ENCODE peak calls at places on chromosomes 6 and 20, in four cellular contexts. J is A549, Y is GM12878, O is K562. U is an unnamed sample.

GRCh38 chr6:2231438-2231837 is 14.0 kb downstream of the GMDS start:
- DNase-seq in Y (no peak), J (no peak), O (no peak), U (no peak)

GRCh38 chr6:36793913-36794703 is 45.1 kb downstream of the CPNE5 start:
- DNase-seq in J (no peak), Y (no peak), O (no peak), U (no peak)

GRCh38 chr6:79005024-79005423 is 73.0 kb downstream of the PHIP start:
- DNase-seq in O (no peak), J (no peak), Y (no peak), U (no peak)

GRCh38 chr6:34834789-34835518 is 43.1 kb downstream of the BLTP3A start:
- DNase-seq in O (no peak), Y (no peak), J (no peak), U (no peak)

GRCh38 chr20:9214676-9215075 is 145.8 kb downstream of the PLCB4 start:
- DNase-seq in Y (no peak), J (no peak), O (no peak), U (no peak)

GRCh38 chr6:168563656-168564055 is 122.7 kb downstream of the SMOC2 start:
- DNase-seq in Y (no peak), J (no peak), O (no peak), U (no peak)

GRCh38 chr20:14055127-14055742 is 59.9 kb downstream of the MACROD2 start:
- DNase-seq in J (peak), Y (no peak), O (peak), U (peak)

GRCh38 chr6:34414999-34415858 is 10.6 kb downstream of the RPS10 start:
- DNase-seq in J (no peak), Y (no peak), O (peak), U (peak)

GRCh38 chr6:132797975-132798819 is at the start of gene SLC18B1:
- DNase-seq in O (peak), J (no peak), Y (no peak), U (peak)

GRCh38 chr6:154507209-154507898 is 3.1 kb downstream of the CNKSR3 start:
- DNase-seq in J (no peak), O (no peak), Y (no peak), U (peak)

GRCh38 chr20:56328861-56329260 is 29.9 kb upstream of the FAM210B start:
- DNase-seq in J (no peak), O (no peak), Y (no peak), U (peak)

GRCh38 chr20:55205684-55206083 is 730.3 kb downstream of the DOK5 start:
- DNase-seq in Y (no peak), J (no peak), O (no peak), U (no peak)

GRCh38 chr6:10465633-10466499 is 51.0 kb upstream of the TFAP2A start:
- DNase-seq in O (peak), Y (no peak), J (peak), U (peak)

GRCh38 chr6:35876902-35877301 is 44.0 kb downstream of the SRPK1 start:
- DNase-seq in O (no peak), Y (no peak), J (no peak), U (no peak)

GRCh38 chr6:44539701-44540100 is 152.2 kb downstream of the CDC5L start:
- DNase-seq in Y (no peak), O (no peak), J (no peak), U (no peak)

GRCh38 chr6:37168163-37168758 is 1.7 kb upstream of the PIM1 start:
- DNase-seq in O (no peak), Y (no peak), J (no peak), U (no peak)

GRCh38 chr6:151661509-151661908 is 146.0 kb upstream of the ESR1 start:
- DNase-seq in Y (no peak), O (no peak), J (no peak), U (no peak)

GRCh38 chr6:56526860-56527544 is 115.7 kb downstream of the DST start:
- DNase-seq in J (no peak), Y (no peak), O (no peak), U (no peak)

GRCh38 chr6:89597988-89598387 is 40.6 kb downstream of the LYRM2 start:
- DNase-seq in J (peak), Y (no peak), O (no peak), U (peak)

GRCh38 chr6:120173250-120173649 is 823.7 kb upstream of the MAN1A1 start:
- DNase-seq in O (no peak), J (no peak), Y (no peak), U (no peak)

GRCh38 chr6:30325150-30325872 is 1.4 kb upstream of the TRIM39 start:
- DNase-seq in J (peak), O (no peak), Y (peak), U (peak)

GRCh38 chr6:107030151-107030550 is 2.2 kb downstream of the MTRES1 start:
- DNase-seq in O (no peak), Y (no peak), J (no peak), U (no peak)

GRCh38 chr20:63968928-63969760 is 586 bp downstream of the ZNF512B start:
- DNase-seq in J (no peak), O (peak), Y (no peak), U (peak)

GRCh38 chr6:112337209-112337638 is 9.9 kb upstream of the RFPL4B start:
- DNase-seq in J (peak), O (no peak), Y (no peak), U (peak)

GRCh38 chr20:63498950-63499332 is at the start of gene EEF1A2:
- DNase-seq in Y (no peak), O (peak), J (peak), U (no peak)

GRCh38 chr20:48827880-48828733 is at the start of gene PREX1:
- DNase-seq in O (peak), J (peak), Y (no peak), U (no peak)

GRCh38 chr20:90651-91050 is 3.2 kb downstream of the DEFB125 start:
- DNase-seq in J (no peak), O (no peak), Y (no peak), U (no peak)
- TF ChIP-seq CHD4 in J (no peak), O (no peak), Y (no peak), U (no peak)

DNA sequence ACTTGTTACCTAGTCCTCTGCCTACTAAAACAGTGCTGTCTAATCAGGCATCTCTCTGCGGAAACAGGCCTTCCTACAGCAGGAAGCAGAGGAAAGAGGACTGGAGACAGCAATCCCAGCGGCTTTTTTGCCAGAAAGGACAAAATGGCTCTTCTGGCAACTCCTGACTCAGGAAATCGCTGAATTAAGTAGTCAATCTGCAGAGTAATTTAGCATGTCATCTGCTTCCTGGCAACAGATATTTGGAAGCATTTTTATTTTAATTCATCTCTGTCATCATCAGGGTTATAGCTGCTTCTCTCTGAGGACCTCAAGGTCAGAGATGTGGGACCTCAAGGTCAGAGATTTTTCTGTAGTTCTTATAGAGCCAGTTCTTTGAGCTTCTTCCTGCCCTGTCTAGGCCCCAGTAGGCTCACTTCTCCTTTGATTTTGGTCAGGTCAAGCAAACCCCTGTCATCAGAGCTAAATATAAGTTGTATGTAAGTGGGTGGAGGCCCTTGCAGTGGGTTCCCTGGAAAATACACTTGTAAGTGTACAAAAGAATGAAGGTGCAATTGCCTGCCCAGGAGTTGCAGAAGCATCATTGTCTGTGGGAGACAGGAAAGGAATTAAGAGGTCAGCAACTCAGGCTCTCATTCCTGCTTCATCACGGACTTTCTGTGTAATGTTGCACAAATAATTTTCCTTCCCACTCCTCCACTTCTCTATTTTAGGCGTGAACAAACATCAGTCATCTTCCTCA is 229.4 kb downstream of the ALDH8A1 start:
- DNase-seq in Y (no peak), O (no peak), J (no peak), U (no peak)
- TF ChIP-seq CHD4 in Y (no peak), O (no peak), J (no peak), U (no peak)

DNA sequence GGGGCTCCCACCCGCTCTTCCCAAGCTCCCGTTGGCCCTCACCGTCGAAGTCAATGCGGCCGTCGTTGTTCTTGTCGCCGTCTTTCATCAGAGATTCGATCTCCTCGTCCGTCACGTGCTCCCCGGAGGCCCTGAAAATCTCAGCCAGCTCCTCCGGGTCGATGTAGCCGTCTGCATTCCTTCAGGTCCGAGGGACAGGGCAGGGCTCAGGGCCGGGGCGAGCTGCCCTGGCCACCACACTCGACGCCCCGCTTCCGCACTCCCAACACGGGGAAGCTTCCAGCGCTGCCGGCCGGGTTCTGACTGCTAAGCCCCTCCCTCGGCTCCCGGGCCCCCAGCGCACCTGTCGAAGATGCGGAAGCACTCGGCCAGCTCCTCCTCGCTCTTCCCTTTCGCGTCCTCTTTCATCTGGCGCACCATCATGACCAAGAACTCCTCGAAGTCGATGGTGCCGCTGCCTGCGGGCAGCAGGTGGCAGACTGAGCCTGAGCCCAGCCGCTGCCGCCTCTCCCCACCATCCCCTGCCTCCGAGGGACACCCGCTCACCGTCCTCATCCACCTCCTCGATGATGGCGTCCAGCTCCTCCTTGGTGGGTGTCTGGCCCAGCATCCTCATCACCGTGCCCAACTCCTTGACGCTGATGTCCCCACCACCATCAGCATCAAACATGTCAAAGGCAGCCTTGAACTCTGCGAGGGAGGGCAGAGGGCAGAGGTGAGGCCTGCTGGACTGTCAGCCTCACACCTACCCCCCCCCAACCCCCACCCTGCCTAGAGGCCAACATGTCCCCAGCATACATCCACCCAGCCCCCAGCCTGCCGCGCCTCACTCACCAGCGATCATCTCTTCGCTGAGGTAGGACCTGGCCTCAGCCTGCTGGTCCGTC is 2.9 kb downstream of the TNNC2 start:
- DNase-seq in J (no peak), Y (no peak), O (no peak), U (peak)
- TF ChIP-seq CHD4 in J (no peak), Y (no peak), O (no peak), U (no peak)

DNA sequence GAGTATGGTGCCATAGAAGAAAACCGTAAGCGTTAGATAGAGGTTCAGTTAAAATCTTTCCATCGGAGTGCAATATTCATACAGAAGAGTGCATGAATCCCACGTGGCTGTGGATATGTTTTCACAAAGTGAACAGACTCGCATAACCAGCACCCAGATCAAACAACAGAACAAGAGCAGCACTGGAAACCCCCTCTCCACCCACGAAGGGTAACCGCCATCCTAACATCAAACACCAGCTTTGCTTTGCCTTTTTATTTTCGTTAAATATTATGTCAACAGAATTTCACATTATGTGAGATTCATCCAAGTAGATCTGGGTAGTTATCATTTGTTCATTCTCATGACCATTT is 4.7 kb downstream of the GTSF1L start:
- DNase-seq in J (no peak), Y (no peak), O (no peak), U (no peak)
- TF ChIP-seq CHD4 in J (no peak), Y (no peak), O (no peak), U (no peak)

DNA sequence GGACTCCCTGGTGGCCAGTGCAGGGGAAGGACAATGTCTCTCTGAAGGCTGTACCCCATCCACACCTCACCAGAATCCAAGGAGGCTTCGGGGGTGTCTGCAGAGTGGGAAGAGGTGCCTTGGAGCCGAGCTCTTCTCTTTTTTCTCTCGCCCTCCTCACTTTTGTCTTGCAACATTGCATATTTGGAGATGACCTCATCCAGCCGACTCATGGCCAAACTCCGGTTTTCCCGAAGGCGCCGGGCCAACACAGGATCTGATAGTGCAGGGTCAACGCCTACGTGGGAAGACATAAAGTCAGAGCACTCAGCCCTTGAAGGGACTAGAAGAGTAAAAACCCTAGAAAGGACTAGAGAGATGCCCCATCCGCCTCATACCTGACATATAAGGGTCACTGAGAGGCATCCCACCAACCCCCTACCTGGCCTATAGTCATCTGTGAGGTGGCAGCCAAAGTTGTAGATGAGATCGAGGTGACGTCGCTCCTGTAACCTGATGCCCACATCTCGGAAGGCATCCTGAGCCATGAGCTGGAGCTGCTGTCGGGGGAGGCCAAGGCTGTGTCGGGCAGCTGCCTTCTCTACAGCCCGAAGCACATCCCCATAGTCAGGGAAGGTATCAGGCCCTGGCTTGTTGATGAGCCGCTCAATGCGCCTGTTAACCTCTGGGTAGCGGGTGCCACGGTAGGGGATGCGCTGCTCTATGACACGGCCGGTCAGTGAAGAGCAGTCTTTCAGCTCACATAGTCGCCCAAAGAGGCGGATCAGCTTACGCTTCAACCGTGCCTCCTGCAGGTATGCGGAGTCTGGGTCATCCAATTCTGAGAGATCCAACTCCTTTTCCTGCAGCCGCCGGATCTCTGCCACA is 3.0 kb upstream of the ZBTB22 start:
- DNase-seq in J (no peak), Y (no peak), O (no peak), U (no peak)
- TF ChIP-seq CHD4 in J (no peak), Y (no peak), O (no peak), U (no peak)

DNA sequence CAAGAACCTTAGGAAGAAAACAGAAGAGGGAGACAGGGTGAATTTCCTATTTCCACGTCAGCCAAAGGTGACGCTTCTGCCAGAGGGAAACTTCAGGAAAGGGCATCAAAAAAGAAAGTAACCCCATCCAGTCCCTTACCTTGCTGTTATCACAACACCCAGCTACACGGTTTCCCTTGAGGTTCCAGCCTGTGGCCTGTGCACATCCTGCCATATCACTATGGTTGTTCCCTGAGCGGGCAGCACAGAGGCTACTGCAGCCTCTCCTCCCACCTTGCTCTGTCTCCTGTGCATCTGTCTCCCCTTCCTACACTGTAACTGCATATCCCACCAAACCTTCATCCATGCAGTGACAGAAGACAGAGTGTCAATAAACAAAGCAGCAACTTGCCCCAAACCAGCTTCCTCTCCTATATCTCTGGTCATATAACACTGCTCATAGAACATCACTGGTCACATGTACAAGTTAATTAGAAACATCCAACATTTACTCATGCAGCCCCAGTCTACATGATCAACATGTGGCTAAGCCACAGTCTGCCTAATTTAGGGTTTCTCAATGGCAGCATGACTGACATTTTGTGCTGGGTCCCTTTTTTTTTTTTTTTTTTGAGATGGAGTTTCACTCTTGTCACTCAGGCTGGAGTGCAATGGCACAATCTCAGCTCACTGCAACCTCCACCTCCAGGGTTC is 54.7 kb downstream of the GFOD1 start:
- DNase-seq in J (no peak), Y (peak), O (no peak), U (no peak)
- TF ChIP-seq CHD4 in J (no peak), Y (no peak), O (no peak), U (no peak)

DNA sequence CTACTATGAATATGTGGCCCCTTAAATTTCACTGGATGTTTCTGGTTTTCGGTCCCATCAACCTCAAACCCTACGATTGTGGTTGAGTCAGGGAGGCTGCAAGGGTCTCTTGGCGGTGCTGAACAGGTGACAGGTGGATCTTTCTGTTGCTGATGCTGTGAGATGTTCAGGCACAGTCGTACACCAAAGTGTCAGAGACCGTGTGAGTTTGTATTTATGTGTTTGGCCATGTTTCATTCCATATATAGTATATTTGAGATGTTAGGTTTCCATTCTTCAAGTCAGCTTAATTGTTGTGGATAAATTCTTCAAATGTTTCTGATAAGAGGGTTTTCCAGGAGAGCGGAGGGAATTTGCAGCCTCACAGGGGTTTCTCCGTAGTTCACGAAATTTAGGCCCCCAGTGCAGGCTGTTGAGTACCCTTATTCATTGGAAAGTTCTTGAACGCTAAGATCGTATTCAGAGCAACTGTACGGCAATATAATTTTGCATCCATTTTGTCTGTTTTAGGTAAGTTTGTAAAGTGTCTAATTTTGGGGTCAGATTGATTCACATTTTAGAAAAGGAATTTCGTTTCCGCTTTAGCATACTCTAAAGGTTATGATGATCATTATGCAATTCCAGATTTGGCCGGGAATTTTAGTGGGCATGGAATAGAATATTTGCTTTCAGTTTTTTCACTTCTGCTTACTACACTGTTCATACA is 1.2 kb downstream of the TAB2 start:
- DNase-seq in Y (no peak), J (no peak), O (no peak), U (peak)
- TF ChIP-seq CHD4 in Y (no peak), J (no peak), O (no peak), U (no peak)

DNA sequence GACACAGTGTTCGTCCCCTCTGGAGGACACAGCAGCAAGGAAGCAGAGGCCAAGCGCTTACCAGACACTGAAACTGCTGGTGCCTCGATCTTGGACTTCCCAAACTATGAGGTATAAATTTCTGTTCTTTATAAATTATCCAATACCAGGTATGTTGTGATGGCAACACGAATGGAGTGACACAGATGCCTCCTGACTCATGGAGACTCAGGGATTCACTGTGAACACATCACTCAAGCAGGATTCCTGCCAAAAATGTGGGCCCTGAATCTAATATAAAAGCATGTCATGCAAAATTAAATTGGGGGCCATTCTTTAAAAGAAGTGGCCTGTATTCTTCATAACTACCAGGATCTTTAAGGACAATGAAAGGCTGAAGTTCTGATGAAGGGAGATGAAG is 52.5 kb upstream of the SLC22A23 start:
- DNase-seq in O (no peak), Y (no peak), J (no peak), U (no peak)
- TF ChIP-seq CHD4 in O (no peak), Y (no peak), J (no peak), U (no peak)

U was measured in HepG2.